ENCODE peak calls at places on chromosomes 4 and X, in five cellular contexts. One of them, this sample, is unnamed.

GRCh38 chrX:53324085-53324484 is 42.7 kb upstream of the IQSEC2 start:
- DNase-seq in HCT116: no peak
- DNase-seq in SK-N-SH: no peak
- DNase-seq in HepG2: no peak
- DNase-seq in H1: no peak
- DNase-seq in this sample: no peak

GRCh38 chr4:19386786-19387185 is 864.9 kb upstream of the SLIT2 start:
- DNase-seq in HCT116: no peak
- DNase-seq in SK-N-SH: no peak
- DNase-seq in HepG2: no peak
- DNase-seq in H1: no peak
- DNase-seq in this sample: no peak

GRCh38 chrX:120504569-120504968 is 35.5 kb upstream of the LAMP2 start:
- DNase-seq in HCT116: no peak
- DNase-seq in SK-N-SH: no peak
- DNase-seq in HepG2: no peak
- DNase-seq in H1: no peak
- DNase-seq in this sample: no peak

GRCh38 chr4:176607807-176608206 is 184.9 kb downstream of the VEGFC start:
- DNase-seq in HCT116: no peak
- DNase-seq in SK-N-SH: no peak
- DNase-seq in HepG2: no peak
- DNase-seq in H1: no peak
- DNase-seq in this sample: no peak

GRCh38 chrX:135383249-135383648 is 38.5 kb upstream of the SMIM10L2A start:
- DNase-seq in HCT116: no peak
- DNase-seq in SK-N-SH: no peak
- DNase-seq in HepG2: no peak
- DNase-seq in H1: no peak
- DNase-seq in this sample: no peak

GRCh38 chr4:169398294-169398693 is 127.5 kb upstream of the SH3RF1 start:
- DNase-seq in HCT116: no peak
- DNase-seq in SK-N-SH: no peak
- DNase-seq in HepG2: no peak
- DNase-seq in H1: no peak
- DNase-seq in this sample: no peak

GRCh38 chrX:1581132-1581531 is 10.3 kb upstream of the AKAP17A start:
- DNase-seq in HCT116: no peak
- DNase-seq in SK-N-SH: peak; percentile 61
- DNase-seq in HepG2: peak; percentile 52
- DNase-seq in H1: peak; percentile 33
- DNase-seq in this sample: no peak

GRCh38 chrX:120365320-120365719 is 3.4 kb downstream of the ATP1B4 start:
- DNase-seq in HCT116: no peak
- DNase-seq in SK-N-SH: peak; percentile 24
- DNase-seq in HepG2: peak; percentile 6
- DNase-seq in H1: no peak
- DNase-seq in this sample: peak; percentile 19

GRCh38 chrX:121160987-121161386 is 113.6 kb downstream of the GLUD2 start:
- DNase-seq in HCT116: no peak
- DNase-seq in SK-N-SH: no peak
- DNase-seq in HepG2: no peak
- DNase-seq in H1: no peak
- DNase-seq in this sample: no peak

GRCh38 chr4:164412246-164412645 is 341.7 kb upstream of the SMIM31 start:
- DNase-seq in HCT116: no peak
- DNase-seq in SK-N-SH: no peak
- DNase-seq in HepG2: no peak
- DNase-seq in H1: no peak
- DNase-seq in this sample: no peak

GRCh38 chr4:112550728-112551127 is 34.7 kb upstream of the NEUROG2 start:
- DNase-seq in HCT116: no peak
- DNase-seq in SK-N-SH: no peak
- DNase-seq in HepG2: no peak
- DNase-seq in H1: no peak
- DNase-seq in this sample: no peak

GRCh38 chrX:24133280-24133679 is 16.2 kb upstream of the ZFX start:
- DNase-seq in HCT116: no peak
- DNase-seq in SK-N-SH: no peak
- DNase-seq in HepG2: no peak
- DNase-seq in H1: no peak
- DNase-seq in this sample: no peak

GRCh38 chr4:105088110-105088879 is 58.4 kb upstream of the TET2 start:
- DNase-seq in HCT116: no peak
- DNase-seq in SK-N-SH: no peak
- DNase-seq in HepG2: no peak
- DNase-seq in H1: peak; percentile 43
- DNase-seq in this sample: peak; percentile 90

GRCh38 chr4:180721356-180721755 is 1521.8 kb upstream of the TENM3 start:
- DNase-seq in HCT116: no peak
- DNase-seq in SK-N-SH: no peak
- DNase-seq in HepG2: no peak
- DNase-seq in H1: no peak
- DNase-seq in this sample: no peak
- TF ChIP-seq JUND in HCT116: no peak
- TF ChIP-seq JUND in SK-N-SH: no peak
- TF ChIP-seq JUND in HepG2: no peak
- TF ChIP-seq JUND in H1: no peak
- TF ChIP-seq JUND in this sample: no peak

DNA sequence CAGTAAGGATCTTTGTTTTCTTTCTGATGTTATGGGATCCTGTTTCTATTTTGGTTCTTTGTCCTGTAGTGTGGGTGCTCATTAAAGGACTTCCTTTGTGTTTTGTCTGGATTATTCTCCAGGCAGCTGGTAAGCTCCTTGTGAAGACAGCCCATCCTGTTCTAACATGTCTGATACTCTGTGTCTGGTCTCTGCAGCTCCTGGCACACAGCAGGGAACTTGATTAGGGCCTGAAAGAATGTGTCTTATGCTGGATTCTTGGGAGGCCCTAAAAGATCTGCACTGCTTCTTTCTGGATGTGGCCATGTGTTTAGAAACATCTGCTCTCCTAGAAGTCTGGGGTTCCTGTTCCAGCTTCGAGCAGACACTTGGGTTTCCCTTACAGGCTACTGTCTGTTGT is 38.1 kb upstream of the ATXN3L start:
- DNase-seq in HCT116: no peak
- DNase-seq in SK-N-SH: no peak
- DNase-seq in HepG2: no peak
- DNase-seq in H1: no peak
- DNase-seq in this sample: no peak
- TF ChIP-seq JUND in HCT116: no peak
- TF ChIP-seq JUND in SK-N-SH: no peak
- TF ChIP-seq JUND in HepG2: no peak
- TF ChIP-seq JUND in H1: no peak
- TF ChIP-seq JUND in this sample: no peak

DNA sequence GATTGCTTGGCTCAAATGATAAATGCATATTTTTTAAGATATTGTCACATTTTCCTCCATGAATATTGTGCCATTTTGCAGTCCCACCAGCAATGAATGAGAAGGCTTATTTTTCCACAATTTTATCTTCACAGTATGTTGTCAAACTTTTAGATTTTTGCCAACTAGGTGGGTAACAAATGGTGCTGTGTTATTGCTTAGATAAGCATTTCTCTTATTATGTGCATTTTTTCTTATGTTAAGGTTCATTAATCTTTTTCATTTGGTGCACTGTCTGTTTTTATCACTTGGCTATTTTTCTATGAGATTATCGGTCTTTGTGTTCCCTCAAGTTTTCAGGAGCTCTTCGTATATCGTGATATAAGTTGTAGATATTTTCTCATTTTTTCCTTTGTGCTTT is 13.4 kb upstream of the AFM start:
- DNase-seq in HCT116: no peak
- DNase-seq in SK-N-SH: no peak
- DNase-seq in HepG2: no peak
- DNase-seq in H1: no peak
- DNase-seq in this sample: no peak
- TF ChIP-seq JUND in HCT116: no peak
- TF ChIP-seq JUND in SK-N-SH: no peak
- TF ChIP-seq JUND in HepG2: no peak
- TF ChIP-seq JUND in H1: no peak
- TF ChIP-seq JUND in this sample: no peak

DNA sequence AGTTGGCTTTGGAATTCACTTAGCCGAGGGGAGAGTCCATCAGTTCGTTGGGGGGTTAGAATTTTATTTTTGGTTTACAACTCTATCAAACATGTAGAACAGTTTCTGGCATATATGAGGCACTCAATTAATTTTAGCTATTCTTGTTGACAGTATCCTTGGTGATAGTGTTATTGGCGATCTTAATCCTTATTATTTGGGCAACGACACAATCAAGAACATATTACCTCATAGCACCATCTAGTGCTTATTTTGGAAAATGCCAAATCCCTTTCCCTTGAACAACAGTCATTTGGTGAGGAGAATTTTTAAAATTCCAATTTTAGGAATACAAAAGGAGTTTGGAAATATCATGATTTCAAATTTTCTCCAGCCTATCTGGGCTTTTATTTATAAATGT is 17.9 kb upstream of the PGRMC1 start:
- DNase-seq in HCT116: no peak
- DNase-seq in SK-N-SH: peak; percentile 38
- DNase-seq in HepG2: no peak
- DNase-seq in H1: no peak
- DNase-seq in this sample: peak; percentile 38
- TF ChIP-seq JUND in HCT116: no peak
- TF ChIP-seq JUND in SK-N-SH: no peak
- TF ChIP-seq JUND in HepG2: no peak
- TF ChIP-seq JUND in H1: no peak
- TF ChIP-seq JUND in this sample: no peak

GRCh38 chrX:129808829-129809745 is 29.3 kb downstream of the SASH3 start:
- DNase-seq in HCT116: no peak
- DNase-seq in SK-N-SH: no peak
- DNase-seq in HepG2: no peak
- DNase-seq in H1: no peak
- DNase-seq in this sample: no peak
- TF ChIP-seq JUND in HCT116: no peak
- TF ChIP-seq JUND in SK-N-SH: no peak
- TF ChIP-seq JUND in HepG2: no peak
- TF ChIP-seq JUND in H1: no peak
- TF ChIP-seq JUND in this sample: no peak

DNA sequence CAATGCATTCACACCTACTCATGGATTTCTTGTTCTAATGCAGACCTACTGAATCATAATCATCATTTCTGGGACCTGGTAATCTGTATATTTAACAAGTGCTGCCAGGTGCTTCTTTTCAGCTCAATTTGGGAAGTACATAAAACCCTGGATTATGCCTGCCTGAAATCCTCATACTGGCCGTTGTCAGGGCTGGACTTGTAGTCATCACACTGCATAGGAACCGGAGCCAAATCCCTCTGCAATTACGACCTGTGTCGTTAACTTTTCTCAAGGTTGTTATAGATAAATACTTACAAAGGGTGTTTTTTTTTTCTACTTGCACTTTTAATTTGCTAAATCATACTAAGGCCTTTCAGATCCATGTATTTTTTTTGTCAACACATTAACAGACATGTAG is 294.9 kb upstream of the PRPS2 start:
- DNase-seq in HCT116: no peak
- DNase-seq in SK-N-SH: no peak
- DNase-seq in HepG2: no peak
- DNase-seq in H1: no peak
- DNase-seq in this sample: no peak
- TF ChIP-seq JUND in HCT116: no peak
- TF ChIP-seq JUND in SK-N-SH: no peak
- TF ChIP-seq JUND in HepG2: no peak
- TF ChIP-seq JUND in H1: no peak
- TF ChIP-seq JUND in this sample: no peak

GRCh38 chrX:46959101-46959500 is 46.9 kb downstream of the JADE3 start:
- DNase-seq in HCT116: no peak
- DNase-seq in SK-N-SH: no peak
- DNase-seq in HepG2: no peak
- DNase-seq in H1: no peak
- DNase-seq in this sample: no peak
- TF ChIP-seq JUND in HCT116: no peak
- TF ChIP-seq JUND in SK-N-SH: no peak
- TF ChIP-seq JUND in HepG2: no peak
- TF ChIP-seq JUND in H1: no peak
- TF ChIP-seq JUND in this sample: no peak

GRCh38 chr4:120865985-120866384 is 56.5 kb downstream of the PRDM5 start:
- DNase-seq in HCT116: no peak
- DNase-seq in SK-N-SH: no peak
- DNase-seq in HepG2: no peak
- DNase-seq in H1: no peak
- DNase-seq in this sample: no peak
- TF ChIP-seq JUND in HCT116: no peak
- TF ChIP-seq JUND in SK-N-SH: no peak
- TF ChIP-seq JUND in HepG2: no peak
- TF ChIP-seq JUND in H1: no peak
- TF ChIP-seq JUND in this sample: no peak

GRCh38 chr4:78197947-78198346 is 140.8 kb downstream of the FRAS1 start:
- DNase-seq in HCT116: no peak
- DNase-seq in SK-N-SH: no peak
- DNase-seq in HepG2: no peak
- DNase-seq in H1: no peak
- DNase-seq in this sample: no peak

GRCh38 chr4:78200949-78201348 is 143.8 kb downstream of the FRAS1 start:
- DNase-seq in HCT116: no peak
- DNase-seq in SK-N-SH: no peak
- DNase-seq in HepG2: peak; percentile 84
- DNase-seq in H1: no peak
- DNase-seq in this sample: no peak

GRCh38 chr4:78204176-78204575 is 147.1 kb downstream of the FRAS1 start:
- DNase-seq in HCT116: no peak
- DNase-seq in SK-N-SH: no peak
- DNase-seq in HepG2: no peak
- DNase-seq in H1: no peak
- DNase-seq in this sample: no peak

GRCh38 chr4:78205601-78206000 is 148.5 kb downstream of the FRAS1 start:
- DNase-seq in HCT116: no peak
- DNase-seq in SK-N-SH: peak; percentile 31
- DNase-seq in HepG2: peak; percentile 28
- DNase-seq in H1: no peak
- DNase-seq in this sample: no peak

DNA sequence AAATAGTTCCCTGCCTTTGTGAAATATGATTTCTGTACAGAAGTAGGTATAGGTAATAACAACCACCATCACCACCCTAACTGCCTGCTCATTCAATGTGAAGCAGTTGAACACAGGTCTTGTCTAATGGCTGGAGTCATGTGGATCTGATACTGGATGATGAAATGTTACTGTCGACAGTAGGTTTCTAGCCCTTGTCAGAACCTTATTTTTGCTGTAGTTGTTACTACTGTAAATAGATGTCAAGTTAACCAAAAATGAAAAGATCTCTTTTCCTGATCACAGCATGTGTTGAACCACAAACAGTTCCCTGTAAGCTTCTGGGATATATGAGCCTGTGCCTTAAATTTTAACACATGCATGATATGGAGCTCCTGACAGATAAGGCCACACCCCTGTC is 142.9 kb downstream of the FRAS1 start:
- DNase-seq in HCT116: no peak
- DNase-seq in SK-N-SH: no peak
- DNase-seq in HepG2: no peak
- DNase-seq in H1: no peak
- DNase-seq in this sample: no peak
- TF ChIP-seq JUND in HCT116: no peak
- TF ChIP-seq JUND in SK-N-SH: no peak
- TF ChIP-seq JUND in HepG2: no peak
- TF ChIP-seq JUND in H1: no peak
- TF ChIP-seq JUND in this sample: no peak

GRCh38 chrX:107673933-107674479 is 45.7 kb downstream of the PRPS1 start:
- DNase-seq in HCT116: no peak
- DNase-seq in SK-N-SH: no peak
- DNase-seq in HepG2: no peak
- DNase-seq in H1: no peak
- DNase-seq in this sample: no peak
- TF ChIP-seq JUND in HCT116: no peak
- TF ChIP-seq JUND in SK-N-SH: no peak
- TF ChIP-seq JUND in HepG2: no peak
- TF ChIP-seq JUND in H1: no peak
- TF ChIP-seq JUND in this sample: no peak